ENCODE peak calls at places on chromosomes 1 and 21, in six cellular contexts. C, D, K, W, S and B are unnamed samples.

GRCh38 chr1:203675596-203676347 is 49.1 kb downstream of the ATP2B4 start:
- DNase-seq in S (no peak), C (no peak), W (no peak), K (no peak), D (peak), B (no peak)

GRCh38 chr1:9326596-9326995 is 33.9 kb downstream of the SPSB1 start:
- DNase-seq in D (no peak), C (no peak), W (no peak), K (peak), S (no peak), B (no peak)

GRCh38 chr21:39016740-39017315 is 166.4 kb downstream of the PSMG1 start:
- DNase-seq in K (no peak), W (no peak), D (no peak), C (no peak), S (no peak), B (no peak)

GRCh38 chr1:7590426-7590790 is 180.7 kb upstream of the VAMP3 start:
- DNase-seq in D (no peak), S (no peak), W (no peak), C (no peak), K (no peak), B (no peak)

GRCh38 chr1:219427989-219428388 is 184.9 kb downstream of the ZC3H11B start:
- DNase-seq in S (no peak), W (no peak), K (no peak), C (no peak), D (no peak), B (no peak)

GRCh38 chr1:181987334-181987870 is 74.1 kb downstream of the ZNF648 start:
- DNase-seq in S (no peak), K (no peak), C (no peak), D (no peak), W (no peak), B (no peak)

GRCh38 chr1:30763654-30764248 is 6.2 kb upstream of the LAPTM5 start:
- DNase-seq in S (no peak), C (no peak), W (peak), K (no peak), D (no peak), B (no peak)

GRCh38 chr1:227947678-227948492 is at the start of gene WNT9A:
- DNase-seq in C (no peak), D (peak), K (no peak), W (peak), S (peak), B (no peak)

GRCh38 chr1:167171286-167171929 is 49.3 kb upstream of the POU2F1 start:
- DNase-seq in S (no peak), K (no peak), W (no peak), D (no peak), C (no peak), B (peak)

GRCh38 chr1:213669964-213670691 is 317.6 kb upstream of the PROX1 start:
- DNase-seq in W (peak), D (no peak), C (no peak), S (no peak), K (no peak), B (no peak)

GRCh38 chr1:77655431-77655974 is 27.0 kb downstream of the ZZZ3 start:
- DNase-seq in C (no peak), S (peak), K (no peak), W (peak), D (no peak), B (no peak)

GRCh38 chr1:210222288-210223006 is 10.1 kb upstream of the SERTAD4 start:
- DNase-seq in K (no peak), W (no peak), C (no peak), S (peak), D (peak), B (no peak)

GRCh38 chr1:161778522-161778921 is 12.4 kb downstream of the ATF6 start:
- DNase-seq in W (no peak), D (no peak), K (no peak), S (no peak), C (no peak), B (no peak)

GRCh38 chr1:157170677-157171515 is 32.7 kb upstream of the ETV3 start:
- DNase-seq in K (no peak), C (peak), W (peak), D (peak), S (peak), B (no peak)

GRCh38 chr1:13643017-13643416 is 57.0 kb upstream of the PRDM2 start:
- DNase-seq in C (no peak), W (no peak), D (no peak), K (no peak), S (no peak), B (no peak)

GRCh38 chr1:27418326-27418761 is 25.9 kb downstream of the GPR3 start:
- DNase-seq in C (no peak), S (peak), K (peak), D (peak), W (peak), B (no peak)